ENCODE peak calls at places on chromosomes 3 and 15, in ten cellular contexts. N is endothelial cell of umbilical vein, D is HCT116, L is GM12878, A is K562, Q is WTC11, G is H1, J is NB4, M is HepG2, V is SK-N-SH. E is an unnamed sample.

GRCh38 chr3:186001838-186002237 is 64.0 kb upstream of the TRA2B start:
- DNase-seq in N (no peak), D (no peak), L (no peak), A (no peak), Q (no peak), G (no peak), J (no peak), M (no peak), V (no peak), E (no peak)

GRCh38 chr3:535566-536416 is 339.2 kb downstream of the CHL1 start:
- DNase-seq in N (no peak), D (no peak), L (no peak), A (no peak), Q (no peak), G (peak), J (no peak), M (no peak), V (peak), E (no peak)

GRCh38 chr3:33975463-33975862 is 177.0 kb downstream of the PDCD6IP start:
- DNase-seq in N (no peak), D (no peak), L (no peak), A (no peak), Q (no peak), G (no peak), J (no peak), M (no peak), V (no peak), E (no peak)

GRCh38 chr3:27376109-27376772 is 7.1 kb upstream of the NEK10 start:
- DNase-seq in N (no peak), D (no peak), L (no peak), A (no peak), Q (no peak), G (no peak), J (no peak), M (peak), V (no peak), E (no peak)

GRCh38 chr3:188673509-188674239 is 498.1 kb upstream of the TPRG1 start:
- DNase-seq in N (no peak), D (no peak), L (no peak), A (no peak), Q (no peak), G (no peak), J (no peak), M (no peak), V (no peak), E (peak)

GRCh38 chr3:123096701-123097100 is 29.9 kb downstream of the PDIA5 start:
- DNase-seq in N (no peak), D (no peak), L (no peak), A (no peak), Q (no peak), G (no peak), J (no peak), M (no peak), V (peak), E (no peak)

GRCh38 chr3:148333091-148333490 is 364.6 kb upstream of the AGTR1 start:
- DNase-seq in N (no peak), D (no peak), L (no peak), A (no peak), Q (no peak), G (no peak), J (no peak), M (no peak), V (no peak), E (peak)

GRCh38 chr3:183252973-183253363 is at the start of gene B3GNT5:
- DNase-seq in N (peak), D (peak), L (no peak), A (peak), Q (peak), G (no peak), J (peak), M (no peak), V (peak), E (peak)

GRCh38 chr3:172836390-172836997 is 86.0 kb downstream of the ECT2 start:
- DNase-seq in N (peak), D (peak), L (no peak), A (peak), Q (peak), G (no peak), J (peak), M (peak), V (peak), E (peak)

GRCh38 chr3:150149651-150150051 is 179.0 kb upstream of the PFN2 start:
- DNase-seq in N (no peak), D (no peak), L (no peak), A (no peak), Q (no peak), G (no peak), J (no peak), M (no peak), V (no peak), E (no peak)

GRCh38 chr3:67384790-67385397 is 269.5 kb downstream of the SUCLG2 start:
- DNase-seq in N (peak), D (peak), L (no peak), A (peak), Q (peak), G (peak), J (peak), M (peak), V (peak), E (peak)

GRCh38 chr3:106792716-106793115 is 584.5 kb upstream of the CCDC54 start:
- DNase-seq in N (no peak), D (no peak), L (no peak), A (no peak), Q (no peak), G (no peak), J (no peak), M (no peak), V (no peak), E (no peak)

GRCh38 chr3:111581403-111582113 is 13.6 kb downstream of the ZBED2 start:
- DNase-seq in N (no peak), D (no peak), L (no peak), A (no peak), Q (no peak), G (no peak), J (no peak), M (no peak), V (no peak), E (no peak)

DNA sequence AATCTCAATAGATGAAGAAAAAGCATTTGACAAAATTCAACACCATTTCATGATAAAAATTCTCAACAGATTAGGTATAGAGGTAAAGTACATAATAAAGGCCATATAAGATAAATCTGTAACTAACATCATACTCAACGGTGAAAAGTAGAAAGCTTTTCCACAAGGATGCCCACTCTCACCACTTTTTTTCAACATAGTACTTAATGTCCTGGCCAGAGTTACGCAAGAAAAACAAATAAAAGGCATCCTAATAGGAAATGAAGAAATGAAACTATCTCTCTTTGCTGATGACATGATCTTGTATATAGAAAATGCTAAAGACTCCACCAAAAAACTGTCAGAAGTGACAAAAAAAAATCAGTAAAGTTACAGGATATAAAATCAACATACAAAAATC is 33.0 kb downstream of the THBS1 start:
- DNase-seq in N (no peak), D (no peak), L (no peak), A (no peak), Q (no peak), G (no peak), J (no peak), M (no peak), V (no peak), E (no peak)
- TF ChIP-seq MAX in N (no peak), D (no peak), L (no peak), A (no peak), Q (no peak), G (no peak), J (no peak), M (no peak), V (no peak), E (no peak)

GRCh38 chr15:99320374-99321215 is 69.3 kb downstream of the LRRC28 start:
- DNase-seq in N (no peak), D (no peak), L (no peak), A (no peak), Q (no peak), G (no peak), J (no peak), M (no peak), V (no peak), E (no peak)

GRCh38 chr15:99321477-99321876 is 70.2 kb downstream of the LRRC28 start:
- DNase-seq in N (no peak), D (no peak), L (no peak), A (no peak), Q (no peak), G (no peak), J (no peak), M (no peak), V (no peak), E (no peak)

GRCh38 chr15:99324082-99324620 is 72.9 kb downstream of the LRRC28 start:
- DNase-seq in N (peak), D (peak), L (peak), A (no peak), Q (no peak), G (no peak), J (peak), M (no peak), V (no peak), E (peak)

GRCh38 chr15:99324700-99325099 is 73.4 kb downstream of the LRRC28 start:
- DNase-seq in N (no peak), D (no peak), L (no peak), A (no peak), Q (no peak), G (no peak), J (no peak), M (no peak), V (no peak), E (peak)

DNA sequence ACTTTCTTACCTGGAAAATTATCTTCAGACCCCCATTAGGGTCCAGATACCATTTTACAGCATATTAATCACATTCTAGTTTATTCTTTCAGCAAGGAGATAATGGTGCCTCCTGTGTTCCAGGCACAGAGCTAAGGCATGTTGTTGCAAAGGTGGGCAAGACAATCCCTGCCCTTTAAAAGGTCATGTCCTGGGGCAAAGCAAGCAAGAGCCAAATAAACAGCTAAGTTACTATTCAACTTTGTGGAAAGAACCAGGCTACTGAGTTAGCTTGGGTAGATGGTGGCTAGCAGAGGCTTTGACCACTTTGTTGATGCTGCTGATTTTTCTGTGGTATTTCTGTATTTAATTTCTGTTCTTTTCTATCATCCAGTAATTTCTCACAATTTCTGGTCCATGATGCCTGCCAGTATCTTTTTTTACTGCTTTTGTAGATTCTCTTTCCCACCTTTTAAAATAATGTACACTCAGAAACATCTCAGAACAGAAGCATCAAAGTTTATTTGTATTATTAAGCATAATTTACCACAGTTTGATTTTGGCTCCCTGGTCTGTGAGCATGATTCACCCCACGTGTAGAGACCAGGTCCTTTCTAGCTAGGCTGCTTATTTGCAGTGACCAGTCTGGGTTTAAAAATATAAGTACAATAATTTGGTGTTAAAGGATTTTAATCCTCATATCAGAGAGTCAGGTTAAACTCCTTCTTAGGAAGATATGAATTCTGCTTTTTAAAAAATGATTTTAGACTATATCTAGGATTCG is 71.5 kb downstream of the LRRC28 start:
- DNase-seq in N (no peak), D (no peak), L (no peak), A (no peak), Q (no peak), G (no peak), J (no peak), M (peak), V (no peak), E (no peak)
- TF ChIP-seq MAX in N (no peak), D (no peak), L (no peak), A (no peak), Q (no peak), G (no peak), J (no peak), M (no peak), V (no peak), E (peak)

GRCh38 chr3:23964537-23964936 is 19.5 kb downstream of the NR1D2 start:
- DNase-seq in N (no peak), D (no peak), L (no peak), A (no peak), Q (no peak), G (no peak), J (no peak), M (no peak), V (no peak), E (no peak)

GRCh38 chr3:23960649-23961048 is 15.6 kb downstream of the NR1D2 start:
- DNase-seq in N (no peak), D (no peak), L (no peak), A (no peak), Q (no peak), G (no peak), J (no peak), M (no peak), V (no peak), E (no peak)

GRCh38 chr3:23959147-23959900 is 14.2 kb downstream of the NR1D2 start:
- DNase-seq in N (peak), D (peak), L (no peak), A (no peak), Q (no peak), G (no peak), J (no peak), M (peak), V (no peak), E (peak)

GRCh38 chr3:23961913-23962312 is 16.8 kb downstream of the NR1D2 start:
- DNase-seq in N (no peak), D (no peak), L (no peak), A (no peak), Q (no peak), G (no peak), J (no peak), M (no peak), V (no peak), E (no peak)

GRCh38 chr3:23961064-23961463 is 16.0 kb downstream of the NR1D2 start:
- DNase-seq in N (no peak), D (no peak), L (no peak), A (no peak), Q (no peak), G (no peak), J (no peak), M (no peak), V (no peak), E (no peak)
- TF ChIP-seq MAX in N (no peak), D (no peak), L (no peak), A (no peak), Q (no peak), G (no peak), J (no peak), M (no peak), V (no peak), E (no peak)

GRCh38 chr3:12005951-12006625 is 1.9 kb downstream of the SYN2 start:
- DNase-seq in N (no peak), D (no peak), L (no peak), A (no peak), Q (no peak), G (no peak), J (peak), M (no peak), V (peak), E (no peak)
- TF ChIP-seq MAX in N (no peak), D (no peak), L (no peak), A (no peak), Q (no peak), G (no peak), J (no peak), M (no peak), V (no peak), E (no peak)